ENCODE peak calls at places on chromosome 6, in six cellular contexts. M is ovary, H is A549, A is stomach, Y is tibial nerve, R is transverse colon. E is an unnamed sample. For H3K4me1, the result is how much of the 10 kb centered on the place peaks cover.

GRCh38 chr6:83152913-83153312 is 40.2 kb downstream of the PGM3 start:
- DNase-seq in M (no peak), A (no peak), Y (no peak), R (no peak), H (no peak), E (no peak)

GRCh38 chr6:38155576-38156204 is 336.2 kb downstream of the ZFAND3 start:
- DNase-seq in R (no peak), A (no peak), H (no peak), M (no peak), Y (no peak), E (no peak)

GRCh38 chr6:84422380-84422968 is 195.0 kb upstream of the CEP162 start:
- DNase-seq in A (no peak), R (peak), M (peak), H (peak), Y (peak), E (no peak)

GRCh38 chr6:9537381-9537780 is 877.5 kb downstream of the TFAP2A start:
- DNase-seq in M (no peak), R (no peak), Y (no peak), A (no peak), H (no peak), E (no peak)

GRCh38 chr6:107489636-107490567 is at the start of gene SOBP:
- DNase-seq in A (peak), H (peak), Y (peak), R (peak), M (peak), E (peak)

GRCh38 chr6:90233994-90234393 is 62.6 kb downstream of the BACH2 start:
- DNase-seq in R (peak), M (no peak), A (no peak), Y (no peak), H (no peak), E (no peak)

GRCh38 chr6:53928641-53929339 is 134.0 kb downstream of the LRRC1 start:
- DNase-seq in R (no peak), H (no peak), M (no peak), A (no peak), Y (no peak), E (no peak)

GRCh38 chr6:33197431-33198048 is 2.9 kb downstream of the RXRB start:
- DNase-seq in H (peak), M (no peak), R (peak), Y (no peak), A (peak), E (no peak)

GRCh38 chr6:168133707-168134398 is 54.8 kb upstream of the FRMD1 start:
- DNase-seq in Y (no peak), A (no peak), M (no peak), H (no peak), R (no peak), E (peak)

GRCh38 chr6:29474996-29475395 is 12.8 kb downstream of the MAS1L start:
- DNase-seq in M (no peak), Y (no peak), H (no peak), A (no peak), R (no peak), E (no peak)

GRCh38 chr6:160137130-160137988 is 15.7 kb downstream of the SLC22A1 start:
- DNase-seq in R (no peak), Y (no peak), H (no peak), M (no peak), A (no peak), E (no peak)

GRCh38 chr6:148240866-148241477 is 101.7 kb upstream of the SASH1 start:
- DNase-seq in Y (no peak), A (no peak), H (no peak), R (no peak), M (no peak), E (no peak)

GRCh38 chr6:108702106-108702851 is 141.6 kb downstream of the FOXO3 start:
- DNase-seq in Y (no peak), A (no peak), R (no peak), M (no peak), H (no peak), E (no peak)

GRCh38 chr6:96927660-96928059 is 3.1 kb downstream of the KLHL32 start:
- DNase-seq in R (no peak), A (no peak), H (no peak), M (no peak), Y (no peak), E (no peak)

GRCh38 chr6:49839162-49839561 is 27.2 kb downstream of the CRISP1 start:
- DNase-seq in H (no peak), M (no peak), Y (no peak), R (no peak), A (no peak), E (no peak)

GRCh38 chr6:3397229-3398164 is 59.4 kb downstream of the SLC22A23 start:
- DNase-seq in M (no peak), A (no peak), H (no peak), Y (no peak), R (no peak), E (peak)

GRCh38 chr6:132300323-132300949 is 100.8 kb downstream of the MOXD1 start:
- DNase-seq in Y (peak), R (peak), M (no peak), H (peak), A (peak), E (no peak)

GRCh38 chr6:67606905-67607828 is 1027.9 kb upstream of the ADGRB3 start:
- DNase-seq in R (no peak), Y (no peak), H (peak), A (no peak), M (no peak), E (no peak)

GRCh38 chr6:119720160-119720559 is 370.6 kb upstream of the MAN1A1 start:
- DNase-seq in Y (no peak), M (no peak), A (no peak), R (no peak), H (peak), E (no peak)

GRCh38 chr6:69294407-69294806 is 502.4 kb downstream of the LMBRD1 start:
- DNase-seq in A (no peak), R (no peak), Y (no peak), M (no peak), H (no peak), E (no peak)

GRCh38 chr6:163337958-163338357 is 76.6 kb upstream of the QKI start:
- DNase-seq in Y (no peak), M (no peak), R (no peak), A (no peak), H (no peak), E (no peak)

GRCh38 chr6:115190534-115190933 is 847.7 kb upstream of the HS3ST5 start:
- DNase-seq in A (no peak), M (no peak), H (no peak), Y (no peak), R (no peak), E (no peak)

GRCh38 chr6:52391599-52391998 is 28.5 kb upstream of the EFHC1 start:
- DNase-seq in R (no peak), Y (no peak), H (no peak), A (no peak), M (no peak), E (no peak)
- H3K4me1 ChIP-seq in R (under half), Y (under half), H (under half), A (under half), M (under half), E (under half)

GRCh38 chr6:7176208-7176607 is 68.4 kb downstream of the RREB1 start:
- DNase-seq in A (no peak), Y (no peak), H (no peak), M (no peak), R (no peak), E (no peak)
- H3K27ac ChIP-seq in A (peak), Y (no peak), H (no peak), M (no peak), R (no peak), E (no peak)

DNA sequence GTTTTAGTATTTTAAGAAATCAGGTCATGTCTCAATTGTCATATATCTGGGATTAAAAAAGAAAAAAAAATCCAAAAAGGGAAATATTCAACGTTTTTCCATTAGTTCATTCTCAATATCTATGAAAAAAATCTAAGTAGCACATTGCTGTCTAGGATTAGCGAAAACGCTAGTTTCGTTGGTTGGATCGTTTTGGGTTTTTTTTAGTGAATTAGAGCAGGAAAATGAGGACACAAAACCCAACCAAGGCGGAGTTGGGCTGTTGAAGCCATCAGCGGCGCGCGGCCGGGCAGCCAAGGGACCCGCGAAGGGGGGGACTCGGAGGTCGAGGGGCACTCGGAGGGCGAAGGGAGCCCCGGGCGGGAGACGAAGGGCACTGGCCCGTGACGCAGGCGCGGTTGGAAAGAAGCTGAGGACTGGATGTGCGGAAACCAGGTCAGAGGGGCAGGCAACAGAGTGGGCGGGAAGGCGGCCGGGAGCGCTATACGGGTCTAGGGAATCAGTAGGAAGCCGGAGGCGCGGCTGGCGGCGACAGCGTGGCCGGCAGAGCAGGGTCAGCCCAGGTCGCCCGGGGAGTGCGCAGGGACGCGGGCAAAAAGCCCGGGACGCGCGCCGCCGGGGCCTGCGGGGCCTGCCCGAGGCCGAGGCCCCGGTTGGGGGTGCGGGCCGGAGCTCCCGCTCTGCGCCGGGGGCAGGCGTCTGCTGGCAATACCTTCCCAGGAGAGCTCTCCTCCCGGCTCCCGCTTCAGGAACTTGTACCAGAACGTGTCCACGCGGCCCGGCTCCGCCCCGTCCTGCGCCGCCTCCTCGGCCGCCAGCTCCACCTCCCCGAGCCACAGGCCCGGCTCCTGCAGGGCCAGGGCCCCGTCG is 599 bp downstream of the EPM2A start:
- DNase-seq in Y (peak), M (peak), A (peak), H (peak), R (peak), E (peak)
- TF ChIP-seq EP300 in Y (peak), M (peak), A (no peak), H (no peak), R (no peak), E (no peak)

GRCh38 chr6:43703512-43704429 is 16.2 kb upstream of the MRPS18A start:
- DNase-seq in Y (no peak), M (no peak), R (no peak), H (no peak), A (peak), E (no peak)
- H3K4me1 ChIP-seq in Y (under half), M (under half), R (half or more), H (half or more), A (half or more), E (under half)

GRCh38 chr6:111485316-111485715 is 2.3 kb upstream of the REV3L start:
- DNase-seq in R (no peak), A (no peak), M (no peak), H (no peak), Y (no peak), E (no peak)
- H3K27ac ChIP-seq in R (peak), A (peak), M (peak), H (peak), Y (peak), E (peak)

GRCh38 chr6:16855460-16855859 is 94.2 kb upstream of the ATXN1 start:
- DNase-seq in R (no peak), A (no peak), M (no peak), Y (no peak), H (no peak), E (no peak)

GRCh38 chr6:16854986-16855385 is 93.7 kb upstream of the ATXN1 start:
- DNase-seq in M (no peak), Y (no peak), A (no peak), H (no peak), R (no peak), E (no peak)

DNA sequence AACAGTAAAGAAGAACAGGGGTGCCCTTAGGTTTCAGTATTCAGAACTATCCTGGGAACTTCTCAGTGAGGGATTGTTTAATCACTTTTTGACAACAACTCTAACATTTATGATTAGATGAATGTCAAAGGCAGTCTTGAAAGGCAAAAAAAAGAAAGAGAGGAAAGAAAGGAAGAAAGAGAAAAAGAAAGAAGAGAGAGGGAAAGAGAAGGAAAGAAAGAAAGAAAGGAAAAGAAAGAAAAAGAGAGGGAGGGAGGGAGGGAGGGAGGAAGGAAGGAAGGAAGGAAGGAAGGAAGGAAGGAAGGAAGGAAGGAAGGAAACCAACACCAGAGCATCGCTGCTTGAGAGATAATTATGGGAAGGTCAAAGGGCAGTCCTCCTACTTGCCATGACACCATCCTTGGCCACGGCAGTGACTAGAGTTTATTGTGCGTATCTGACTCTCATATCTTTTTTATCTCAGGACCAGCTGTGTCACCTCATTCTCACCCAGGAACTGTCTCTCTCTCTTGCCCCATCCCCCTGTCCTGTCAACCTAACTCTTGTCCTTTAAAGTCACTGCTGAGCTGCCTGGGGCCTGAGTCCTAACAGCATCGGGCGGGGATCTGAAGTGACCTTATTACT is 96.8 kb upstream of the ATXN1 start:
- DNase-seq in R (no peak), A (no peak), Y (no peak), M (no peak), H (no peak), E (no peak)
- TF ChIP-seq EP300 in R (no peak), A (no peak), Y (no peak), M (no peak), H (no peak), E (no peak)

DNA sequence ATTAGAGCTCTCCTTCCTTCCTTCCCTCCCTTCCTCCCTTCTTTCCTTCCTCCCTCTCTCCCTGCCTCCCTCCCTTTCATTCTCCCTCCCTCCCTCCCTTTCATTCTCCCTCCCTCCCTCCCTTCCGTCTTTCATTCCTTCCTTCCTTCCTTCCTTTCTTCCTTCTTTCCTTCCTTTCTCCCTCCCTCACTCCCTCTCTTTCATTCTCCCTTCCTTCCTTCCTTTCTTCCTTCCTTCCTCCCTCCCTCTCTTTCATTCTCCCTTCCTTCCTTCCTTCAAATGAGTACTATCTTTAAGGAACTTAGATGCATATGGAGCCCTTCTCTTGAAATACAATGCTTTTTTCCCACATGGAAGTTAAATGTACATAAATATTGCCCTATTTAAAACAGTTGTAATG is 20.9 kb upstream of the PTPRK start:
- DNase-seq in R (no peak), Y (no peak), M (no peak), H (no peak), A (no peak), E (no peak)
- H3K4me1 ChIP-seq in R (under half), Y (under half), M (under half), H (under half), A (under half), E (under half)

GRCh38 chr6:114053791-114054190 is 82.8 kb upstream of the HDAC2 start:
- DNase-seq in Y (no peak), A (no peak), R (no peak), M (no peak), H (no peak), E (no peak)

GRCh38 chr6:114052141-114052540 is 81.2 kb upstream of the HDAC2 start:
- DNase-seq in H (no peak), A (no peak), M (no peak), R (no peak), Y (no peak), E (no peak)

GRCh38 chr6:114055319-114055718 is 84.4 kb upstream of the HDAC2 start:
- DNase-seq in H (no peak), Y (no peak), R (no peak), A (no peak), M (no peak), E (no peak)

GRCh38 chr6:114051031-114051430 is 80.1 kb upstream of the HDAC2 start:
- DNase-seq in M (no peak), Y (no peak), H (no peak), A (no peak), R (no peak), E (no peak)

DNA sequence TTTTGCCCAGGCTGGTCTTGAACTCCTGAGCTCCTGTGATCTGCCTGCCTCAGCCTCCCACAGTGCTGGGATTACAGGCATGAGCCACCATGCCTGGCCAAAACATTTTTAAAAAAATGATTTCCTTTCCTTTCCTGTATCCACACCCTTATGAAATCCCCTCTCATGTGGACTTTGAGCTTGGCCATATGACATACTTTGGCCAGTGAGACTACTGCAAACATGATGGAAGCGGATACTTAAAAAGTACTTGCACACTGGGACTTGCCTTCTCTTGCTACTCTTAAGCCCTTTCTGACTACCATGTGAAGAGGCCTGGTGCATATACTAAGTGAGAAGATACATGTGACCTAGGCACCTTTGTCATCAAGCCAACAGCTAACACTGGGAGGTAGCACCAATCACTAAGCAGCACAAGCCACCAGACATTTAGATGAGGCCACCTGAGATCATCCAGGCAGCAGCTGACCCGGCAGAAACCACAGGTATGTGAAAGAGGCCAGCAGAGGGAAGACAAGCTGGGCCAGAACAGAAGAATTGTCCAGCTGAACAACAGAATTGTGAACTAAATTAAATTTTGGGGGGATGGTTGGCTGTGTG is 78.5 kb upstream of the HDAC2 start:
- DNase-seq in A (no peak), Y (no peak), H (no peak), M (no peak), R (no peak), E (no peak)
- H3K27ac ChIP-seq in A (no peak), Y (no peak), H (no peak), M (no peak), R (no peak), E (no peak)

E was measured in sigmoid colon.